ENCODE peak calls at places on chromosomes 6 and 20, in ten cellular contexts. V is left lung; M is H9; Y is psoas muscle; K is PC-3; C is CD4-positive, alpha-beta memory T cell; B is cardiac muscle cell; E is CD8-positive, alpha-beta T cell; W is uterus; T is mesendoderm. I is an unnamed sample.
A peak's percentile ranks its signal among the peaks of the same experiment; 100 is the strongest.

GRCh38 chr6:63730311-63730710 is 94.7 kb downstream of the PHF3 start:
- DNase-seq in V (no peak), M (no peak), Y (no peak), K (no peak), C (no peak), B (no peak), E (no peak), W (no peak), T (peak; percentile 16), I (no peak)

GRCh38 chr20:49508435-49509199 is 26.1 kb upstream of the KCNB1 start:
- DNase-seq in V (no peak), M (peak; percentile 39), Y (no peak), K (peak; percentile 80), C (no peak), B (peak; percentile 60), E (no peak), W (no peak), T (peak; percentile 72), I (no peak)

GRCh38 chr20:50652702-50653294 is 38.5 kb downstream of the RIPOR3 start:
- DNase-seq in V (no peak), M (no peak), Y (no peak), K (peak; percentile 37), C (no peak), B (no peak), E (no peak), W (no peak), T (no peak), I (no peak)

GRCh38 chr6:97078791-97079190 is 154.3 kb downstream of the KLHL32 start:
- DNase-seq in V (no peak), M (no peak), Y (no peak), K (no peak), C (no peak), B (no peak), E (no peak), W (no peak), T (no peak), I (no peak)

GRCh38 chr6:46993846-46994245 is 48.3 kb downstream of the ADGRF1 start:
- DNase-seq in V (no peak), M (no peak), Y (no peak), K (peak; percentile 98), C (no peak), B (no peak), E (no peak), W (no peak), T (peak; percentile 75), I (peak; percentile 95)

GRCh38 chr20:24470031-24470781 is 777 bp downstream of the SYNDIG1 start:
- DNase-seq in V (peak; percentile 79), M (peak; percentile 54), Y (no peak), K (no peak), C (peak; percentile 12), B (peak; percentile 54), E (no peak), W (no peak), T (peak; percentile 71), I (peak; percentile 38)

GRCh38 chr20:45892049-45892816 is 1.1 kb downstream of the CTSA start:
- DNase-seq in V (peak; percentile 22), M (no peak), Y (no peak), K (peak; percentile 55), C (no peak), B (no peak), E (no peak), W (no peak), T (peak; percentile 55), I (no peak)

GRCh38 chr6:148548065-148548748 is 198.6 kb upstream of the UST start:
- DNase-seq in V (no peak), M (no peak), Y (no peak), K (no peak), C (no peak), B (no peak), E (no peak), W (peak; percentile 39), T (no peak), I (no peak)

GRCh38 chr20:23631981-23632710 is 5.6 kb downstream of the CST3 start:
- DNase-seq in V (no peak), M (no peak), Y (no peak), K (no peak), C (no peak), B (no peak), E (no peak), W (no peak), T (no peak), I (no peak)

GRCh38 chr6:56246544-56246940 is 838 bp downstream of the COL21A1 start:
- DNase-seq in V (no peak), M (peak; percentile 41), Y (no peak), K (peak; percentile 31), C (no peak), B (no peak), E (no peak), W (no peak), T (peak; percentile 22), I (no peak)
- H3K27ac ChIP-seq in V (no peak overlapping the region), M (peak overlapping the region; percentile 38), Y (no peak overlapping the region), K (no peak overlapping the region), C (no peak overlapping the region), B (no peak overlapping the region), E (no peak overlapping the region), W (peak overlapping the region; percentile 79), T (no peak overlapping the region), I (no peak overlapping the region)

DNA sequence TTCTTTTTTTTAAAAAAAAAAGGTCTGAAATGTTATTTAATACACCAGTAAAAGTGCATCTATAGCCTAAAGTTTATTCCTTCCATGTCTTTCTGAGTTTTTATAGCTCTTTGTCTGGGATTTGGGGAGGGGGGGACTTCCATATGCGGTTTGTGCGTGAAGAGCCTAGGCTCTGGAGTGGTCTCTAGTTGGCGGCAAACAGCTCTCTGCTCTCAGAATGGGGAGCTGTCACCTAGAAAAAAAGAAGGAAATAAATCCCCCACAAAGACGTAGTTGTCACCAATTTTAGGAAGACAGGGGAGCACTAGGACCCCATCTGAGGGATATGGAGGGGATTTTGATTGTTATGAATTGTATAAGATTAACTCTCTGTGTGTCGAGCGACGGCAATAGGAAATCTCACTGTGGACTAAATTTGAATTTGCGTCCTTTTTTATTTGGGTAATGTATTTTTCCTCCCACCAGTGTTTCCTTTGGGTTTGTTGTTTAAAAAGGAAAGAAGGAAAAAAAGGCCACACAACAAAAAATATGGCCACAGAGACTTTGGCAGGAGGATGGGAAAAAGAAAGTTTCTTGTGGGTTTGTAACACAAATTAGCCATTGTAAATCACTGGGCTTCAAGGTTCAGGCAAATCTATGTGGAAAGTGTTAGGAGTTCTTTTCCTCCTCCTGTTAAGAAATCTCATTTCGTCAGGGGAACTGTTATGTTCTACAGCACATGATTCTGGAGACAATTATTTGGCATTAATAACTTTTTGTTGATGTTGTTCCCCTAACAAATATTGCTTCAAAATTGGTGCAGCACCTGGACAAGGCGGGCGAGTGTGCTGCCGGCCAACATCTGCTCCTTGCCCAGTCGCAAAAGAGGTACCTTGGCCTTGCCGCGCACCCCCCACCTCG is 7.5 kb downstream of the POU3F2 start:
- DNase-seq in V (no peak), M (no peak), Y (no peak), K (no peak), C (no peak), B (no peak), E (no peak), W (no peak), T (no peak), I (no peak)
- H3K27me3 ChIP-seq in V (peaks cover 100% of the 10 kb centered on the region), M (peaks cover 61% of the 10 kb centered on the region), Y (peaks cover 26% of the 10 kb centered on the region), K (peaks cover 85% of the 10 kb centered on the region), C (peaks cover 81% of the 10 kb centered on the region), B (peaks cover 96% of the 10 kb centered on the region), E (peaks cover 56% of the 10 kb centered on the region), W (peaks cover 87% of the 10 kb centered on the region), T (peaks cover 49% of the 10 kb centered on the region), I (peaks cover 100% of the 10 kb centered on the region)

GRCh38 chr6:121485359-121485809 is 49.9 kb downstream of the GJA1 start:
- DNase-seq in V (no peak), M (no peak), Y (no peak), K (peak; percentile 24), C (no peak), B (no peak), E (no peak), W (no peak), T (peak; percentile 83), I (peak; percentile 77)
- H3K27ac ChIP-seq in V (no peak overlapping the region), M (no peak overlapping the region), Y (no peak overlapping the region), K (no peak overlapping the region), C (no peak overlapping the region), B (no peak overlapping the region), E (no peak overlapping the region), W (no peak overlapping the region), T (no peak overlapping the region), I (peak overlapping the region; percentile 75)

DNA sequence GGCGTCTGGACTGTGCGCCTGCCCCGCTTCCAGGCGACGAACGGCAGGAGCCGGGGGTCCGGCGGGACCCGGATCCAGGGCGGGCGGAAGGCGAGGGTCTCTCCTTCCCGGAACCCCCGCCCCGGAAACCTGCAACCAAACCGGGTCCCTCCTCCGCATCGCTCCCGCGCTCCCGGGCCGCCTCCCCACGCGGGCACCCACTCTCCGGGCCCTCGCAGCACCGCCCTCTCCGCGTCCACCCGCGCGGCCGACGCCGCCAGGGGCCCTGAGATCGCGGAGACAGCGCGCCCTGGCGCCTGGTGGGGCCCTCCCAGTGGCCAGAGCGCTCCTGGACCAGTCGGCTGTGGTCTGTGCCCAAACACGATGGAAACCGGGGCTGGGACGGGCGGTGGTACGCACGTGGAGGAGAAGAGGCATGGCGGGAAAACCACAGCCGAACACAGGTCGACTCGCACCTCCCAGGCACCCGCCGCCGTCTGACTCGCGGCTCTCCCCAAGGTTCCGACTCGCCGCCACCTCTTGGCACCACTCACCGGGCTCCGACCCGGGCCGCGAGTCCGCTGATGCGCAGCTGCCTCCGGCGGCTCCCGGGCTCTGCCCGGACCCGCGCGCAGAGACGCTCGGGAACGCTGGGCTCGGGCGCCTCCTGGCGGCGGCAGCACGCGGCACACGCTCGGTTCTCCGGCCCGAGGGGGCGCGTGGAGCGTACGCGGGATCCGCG is 7.9 kb downstream of the NKX2-2 start:
- DNase-seq in V (peak; percentile 92), M (peak; percentile 73), Y (peak; percentile 66), K (peak; percentile 57), C (no peak), B (peak; percentile 70), E (peak; percentile 61), W (no peak), T (peak; percentile 72), I (no peak)
- H3K27me3 ChIP-seq in V (peaks cover 72% of the 10 kb centered on the region), M (peaks cover 44% of the 10 kb centered on the region), Y (peaks cover 62% of the 10 kb centered on the region), K (peaks cover 41% of the 10 kb centered on the region), C (peaks cover 45% of the 10 kb centered on the region), B (peaks cover 92% of the 10 kb centered on the region), E (peaks cover 34% of the 10 kb centered on the region), W (peaks cover 35% of the 10 kb centered on the region), T (peaks cover 40% of the 10 kb centered on the region), I (peaks cover 74% of the 10 kb centered on the region)

GRCh38 chr6:143695106-143696059 is 17.6 kb downstream of the PHACTR2 start:
- DNase-seq in V (no peak), M (no peak), Y (no peak), K (no peak), C (no peak), B (no peak), E (no peak), W (no peak), T (no peak), I (no peak)

GRCh38 chr6:143698759-143699750 is 21.3 kb downstream of the PHACTR2 start:
- DNase-seq in V (no peak), M (peak; percentile 63), Y (no peak), K (no peak), C (no peak), B (no peak), E (no peak), W (no peak), T (peak; percentile 77), I (no peak)

GRCh38 chr6:143698329-143698728 is 20.6 kb downstream of the PHACTR2 start:
- DNase-seq in V (no peak), M (no peak), Y (no peak), K (no peak), C (no peak), B (no peak), E (no peak), W (no peak), T (no peak), I (no peak)

GRCh38 chr6:143696327-143697000 is 18.7 kb downstream of the PHACTR2 start:
- DNase-seq in V (no peak), M (no peak), Y (no peak), K (no peak), C (no peak), B (no peak), E (no peak), W (no peak), T (no peak), I (no peak)

GRCh38 chr6:143697401-143697800 is 19.6 kb downstream of the PHACTR2 start:
- DNase-seq in V (no peak), M (no peak), Y (no peak), K (no peak), C (no peak), B (no peak), E (no peak), W (no peak), T (no peak), I (no peak)
- H3K27ac ChIP-seq in V (peak overlapping the region; percentile 66), M (no peak overlapping the region), Y (no peak overlapping the region), K (no peak overlapping the region), C (no peak overlapping the region), B (no peak overlapping the region), E (no peak overlapping the region), W (peak overlapping the region; percentile 58), T (no peak overlapping the region), I (no peak overlapping the region)

I was measured in foreskin keratinocyte.